ENCODE peak calls at places on chromosomes 4 and X, in five cellular contexts. C, O, W, Y and L are unnamed samples.

GRCh38 chr4:114401483-114401882 is 197.1 kb upstream of the UGT8 start:
- DNase-seq in C (no peak), O (no peak), W (no peak), Y (no peak), L (no peak)

GRCh38 chr4:54165438-54165837 is 63.7 kb upstream of the PDGFRA start:
- DNase-seq in C (no peak), O (no peak), W (no peak), Y (no peak), L (peak)

GRCh38 chr4:151529187-151529586 is 120.2 kb downstream of the FHIP1A start:
- DNase-seq in C (no peak), O (no peak), W (no peak), Y (no peak), L (no peak)

GRCh38 chr4:86218721-86219481 is 141.0 kb downstream of the MAPK10 start:
- DNase-seq in C (peak), O (peak), W (no peak), Y (no peak), L (peak)

GRCh38 chr4:156933633-156934258 is 37.9 kb downstream of the PDGFC start:
- DNase-seq in C (no peak), O (peak), W (no peak), Y (no peak), L (peak)

GRCh38 chr4:176274441-176274840 is 5.4 kb upstream of the ASB5 start:
- DNase-seq in C (no peak), O (peak), W (no peak), Y (no peak), L (no peak)

GRCh38 chr4:30847157-30847556 is 127.0 kb downstream of the PCDH7 start:
- DNase-seq in C (no peak), O (no peak), W (no peak), Y (no peak), L (peak)

GRCh38 chr4:66558651-66559050 is 888.4 kb upstream of the EPHA5 start:
- DNase-seq in C (no peak), O (no peak), W (no peak), Y (no peak), L (no peak)

GRCh38 chr4:1603413-1604135 is 80.5 kb downstream of the FAM53A start:
- DNase-seq in C (no peak), O (no peak), W (no peak), Y (no peak), L (no peak)

GRCh38 chrX:41381685-41382084 is 47.7 kb downstream of the DDX3X start:
- DNase-seq in C (no peak), O (peak), W (peak), Y (no peak), L (peak)

GRCh38 chr4:108730579-108730978 is 32.3 kb downstream of the ETNPPL start:
- DNase-seq in C (no peak), O (no peak), W (no peak), Y (no peak), L (no peak)

GRCh38 chr4:19806865-19807264 is 444.8 kb upstream of the SLIT2 start:
- DNase-seq in C (no peak), O (no peak), W (no peak), Y (no peak), L (peak)

GRCh38 chr4:121220698-121221097 is 56.6 kb upstream of the TNIP3 start:
- DNase-seq in C (no peak), O (no peak), W (no peak), Y (no peak), L (no peak)

GRCh38 chr4:55369968-55370367 is 23.9 kb downstream of the SRD5A3 start:
- DNase-seq in C (no peak), O (no peak), W (no peak), Y (no peak), L (no peak)

GRCh38 chr4:150886597-150886996 is 128.5 kb downstream of the LRBA start:
- DNase-seq in C (no peak), O (no peak), W (no peak), Y (no peak), L (peak)

GRCh38 chrX:68433155-68433980 is at the start of gene OPHN1:
- DNase-seq in C (peak), O (peak), W (peak), Y (no peak), L (peak)

GRCh38 chr4:3834186-3834920 is 68.2 kb downstream of the ADRA2C start:
- DNase-seq in C (no peak), O (no peak), W (no peak), Y (no peak), L (no peak)

GRCh38 chr4:538542-539142 is 37.5 kb downstream of the TMEM271 start:
- DNase-seq in C (no peak), O (no peak), W (no peak), Y (no peak), L (no peak)

GRCh38 chr4:40264497-40264896 is 67.7 kb downstream of the RHOH start:
- DNase-seq in C (no peak), O (peak), W (no peak), Y (no peak), L (peak)

GRCh38 chr4:69057620-69058409 is 38.5 kb upstream of the UGT2B7 start:
- DNase-seq in C (no peak), O (no peak), W (no peak), Y (no peak), L (peak)

GRCh38 chr4:86857341-86858052 is 8.3 kb upstream of the SLC10A6 start:
- DNase-seq in C (no peak), O (no peak), W (no peak), Y (no peak), L (no peak)

GRCh38 chr4:11106190-11106589 is 322.5 kb downstream of the HS3ST1 start:
- DNase-seq in C (no peak), O (no peak), W (no peak), Y (no peak), L (no peak)

GRCh38 chr4:122662701-122663100 is 41.8 kb upstream of the IL21 start:
- DNase-seq in C (no peak), O (no peak), W (no peak), Y (no peak), L (no peak)

GRCh38 chr4:183335369-183335940 is 13.2 kb upstream of the CLDN24 start:
- DNase-seq in C (no peak), O (peak), W (no peak), Y (no peak), L (peak)

GRCh38 chr4:183330841-183331240 is 8.6 kb upstream of the CLDN24 start:
- DNase-seq in C (no peak), O (no peak), W (no peak), Y (no peak), L (no peak)

GRCh38 chr4:183333202-183333601 is 11.0 kb upstream of the CLDN24 start:
- DNase-seq in C (no peak), O (no peak), W (no peak), Y (no peak), L (no peak)

GRCh38 chr4:183332447-183332846 is 10.2 kb upstream of the CLDN24 start:
- DNase-seq in C (no peak), O (no peak), W (no peak), Y (no peak), L (no peak)

DNA sequence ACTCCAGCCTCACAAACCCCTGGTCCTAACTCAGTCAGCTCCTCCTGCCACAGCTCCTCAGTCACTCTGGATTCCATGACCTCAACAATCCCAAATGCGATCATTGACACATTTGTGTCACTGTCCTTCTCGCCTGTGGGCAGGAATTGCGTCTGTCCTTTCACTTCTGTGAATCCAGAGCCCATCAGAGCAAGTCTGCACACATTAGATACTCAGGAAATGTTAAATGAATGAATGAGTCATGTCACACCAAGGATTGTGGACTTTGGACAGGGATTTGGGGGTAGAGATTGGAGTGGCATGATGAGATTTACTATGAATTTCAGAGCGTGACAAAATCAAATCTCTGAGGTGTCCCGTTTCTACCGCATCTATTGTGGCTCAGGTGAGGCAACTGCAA is 11.8 kb upstream of the CLDN24 start:
- DNase-seq in C (no peak), O (peak), W (no peak), Y (no peak), L (peak)
- TF ChIP-seq RCOR1 in C (no peak), O (no peak), W (no peak), Y (no peak), L (no peak)

GRCh38 chrX:118548831-118549230 is 53.2 kb downstream of the DOCK11 start:
- DNase-seq in C (no peak), O (no peak), W (no peak), Y (no peak), L (no peak)
- TF ChIP-seq RCOR1 in C (no peak), O (no peak), W (no peak), Y (no peak), L (no peak)

DNA sequence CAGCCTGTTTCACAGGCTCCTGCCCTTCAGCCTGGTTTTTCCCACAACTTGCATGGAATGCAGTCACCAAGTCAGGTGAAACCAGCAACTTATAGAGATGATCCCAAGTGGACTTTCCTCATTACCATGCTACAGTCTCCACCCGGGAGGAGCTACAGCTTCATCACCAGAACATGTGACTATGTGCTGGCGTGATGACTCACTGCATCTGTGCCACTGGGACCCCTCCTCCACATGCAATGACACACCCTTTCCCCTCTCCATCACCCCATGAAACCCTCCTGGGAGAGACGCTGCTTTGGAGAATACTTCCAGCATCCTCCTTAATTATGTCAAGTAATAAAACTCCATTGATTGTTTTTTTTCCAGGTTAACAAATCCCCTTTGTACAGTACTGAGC is 17.6 kb downstream of the QDPR start:
- DNase-seq in C (no peak), O (peak), W (peak), Y (no peak), L (peak)
- TF ChIP-seq RCOR1 in C (no peak), O (no peak), W (no peak), Y (no peak), L (no peak)

GRCh38 chr4:89364559-89364958 is 57.0 kb upstream of the GPRIN3 start:
- DNase-seq in C (no peak), O (no peak), W (no peak), Y (no peak), L (no peak)
- TF ChIP-seq RCOR1 in C (no peak), O (no peak), W (no peak), Y (no peak), L (no peak)

GRCh38 chrX:38452603-38453002 is 100.2 kb downstream of the OTC start:
- DNase-seq in C (no peak), O (no peak), W (no peak), Y (no peak), L (no peak)

GRCh38 chrX:38462257-38462656 is 99.1 kb upstream of the TSPAN7 start:
- DNase-seq in C (no peak), O (no peak), W (no peak), Y (no peak), L (no peak)

GRCh38 chrX:38458071-38458470 is 103.3 kb upstream of the TSPAN7 start:
- DNase-seq in C (no peak), O (peak), W (no peak), Y (no peak), L (no peak)
- TF ChIP-seq RCOR1 in C (no peak), O (no peak), W (no peak), Y (no peak), L (no peak)

DNA sequence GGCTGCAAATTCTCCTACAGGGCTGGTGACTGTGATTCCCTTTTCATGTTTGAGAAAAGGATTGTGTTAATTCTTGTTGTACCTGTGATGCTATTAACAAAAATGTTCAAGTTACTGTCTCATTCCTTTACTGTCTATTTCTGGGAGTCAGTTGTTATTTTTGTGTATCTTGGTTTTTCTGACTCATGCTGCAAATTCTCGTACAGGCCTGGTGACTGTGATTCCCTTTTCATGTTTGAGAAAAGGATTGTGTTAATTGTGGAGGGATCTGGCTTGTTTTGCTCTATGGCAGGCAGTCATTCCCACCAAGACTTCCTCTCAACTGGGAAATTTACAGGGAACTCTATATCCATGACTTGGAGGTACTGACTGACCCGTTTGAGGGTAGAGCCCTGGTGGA is 693.4 kb upstream of the INTU start:
- DNase-seq in C (no peak), O (no peak), W (no peak), Y (no peak), L (peak)
- TF ChIP-seq RCOR1 in C (no peak), O (no peak), W (no peak), Y (no peak), L (no peak)

DNA sequence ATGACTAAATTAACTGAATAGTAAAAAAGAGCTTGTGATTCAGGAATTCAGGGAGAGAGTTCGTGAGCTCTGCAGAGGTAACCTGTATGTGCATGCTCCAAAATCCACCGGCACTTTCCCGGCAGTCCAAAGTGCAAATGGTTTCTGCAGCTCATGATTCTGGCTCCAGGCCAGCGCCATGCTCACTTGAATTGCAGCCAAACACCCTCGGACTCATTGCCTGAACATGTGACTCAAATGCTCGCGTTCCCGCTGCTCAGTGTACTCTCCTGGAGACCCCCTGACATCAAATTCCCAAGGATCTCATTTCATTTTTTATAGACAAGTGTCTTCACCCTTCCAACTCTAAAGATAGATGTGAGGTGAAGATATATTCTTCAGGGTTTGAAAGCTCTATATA is 44.1 kb upstream of the SH3RF1 start:
- DNase-seq in C (peak), O (peak), W (no peak), Y (no peak), L (peak)
- TF ChIP-seq RCOR1 in C (no peak), O (no peak), W (no peak), Y (no peak), L (no peak)

GRCh38 chr4:185626798-185627197 is 91.5 kb upstream of the PDLIM3 start:
- DNase-seq in C (no peak), O (no peak), W (no peak), Y (no peak), L (no peak)

GRCh38 chr4:185623444-185624247 is 88.3 kb upstream of the PDLIM3 start:
- DNase-seq in C (no peak), O (no peak), W (no peak), Y (no peak), L (no peak)

GRCh38 chr4:185624248-185624568 is 88.9 kb upstream of the PDLIM3 start:
- DNase-seq in C (no peak), O (no peak), W (no peak), Y (no peak), L (no peak)

GRCh38 chr4:185625503-185625902 is 90.2 kb upstream of the PDLIM3 start:
- DNase-seq in C (peak), O (no peak), W (no peak), Y (no peak), L (no peak)
- TF ChIP-seq RCOR1 in C (peak), O (no peak), W (no peak), Y (no peak), L (no peak)